ENCODE peak calls at places on chromosomes 3 and 15, in seven cellular contexts. B is nephron progenitor cell, T is lower lobe of right lung, S is AG08395, P is HCEC 1CT, M is NCI-H1092, I is GM19239. W is an unnamed sample.

GRCh38 chr3:9349321-9350117 is 13.3 kb upstream of the THUMPD3 start:
- DNase-seq in B (no peak), T (no peak), S (peak), P (peak), M (no peak), I (no peak), W (peak)

GRCh38 chr15:70538278-70538677 is 225.1 kb downstream of the UACA start:
- DNase-seq in B (no peak), T (no peak), S (no peak), P (no peak), M (no peak), I (no peak), W (no peak)

GRCh38 chr15:86555939-86556725 is 476.5 kb downstream of the AGBL1 start:
- DNase-seq in B (no peak), T (no peak), S (no peak), P (no peak), M (no peak), I (no peak), W (no peak)

GRCh38 chr3:71360694-71361093 is 222.8 kb downstream of the FOXP1 start:
- DNase-seq in B (no peak), T (no peak), S (no peak), P (no peak), M (no peak), I (peak), W (no peak)

GRCh38 chr3:10357592-10358308 is 36.8 kb upstream of the SEC13 start:
- DNase-seq in B (peak), T (peak), S (peak), P (peak), M (no peak), I (no peak), W (no peak)

GRCh38 chr3:35200056-35200455 is 439.3 kb upstream of the ARPP21 start:
- DNase-seq in B (no peak), T (no peak), S (no peak), P (no peak), M (no peak), I (no peak), W (no peak)

GRCh38 chr3:189041482-189042090 is 130.2 kb upstream of the TPRG1 start:
- DNase-seq in B (peak), T (no peak), S (no peak), P (peak), M (peak), I (peak), W (peak)

GRCh38 chr3:16741103-16741758 is 136.0 kb upstream of the DAZL start:
- DNase-seq in B (no peak), T (no peak), S (peak), P (peak), M (no peak), I (no peak), W (no peak)

GRCh38 chr3:173733029-173733652 is 335.6 kb downstream of the NLGN1 start:
- DNase-seq in B (no peak), T (no peak), S (peak), P (peak), M (no peak), I (no peak), W (no peak)

GRCh38 chr3:45462522-45463262 is 74.3 kb downstream of the LARS2 start:
- DNase-seq in B (no peak), T (no peak), S (peak), P (no peak), M (no peak), I (no peak), W (no peak)

GRCh38 chr15:82851331-82851850 is 42.0 kb downstream of the WHAMM start:
- DNase-seq in B (no peak), T (no peak), S (no peak), P (no peak), M (no peak), I (no peak), W (no peak)

GRCh38 chr15:51828621-51829359 is 663 bp upstream of the TMOD3 start:
- DNase-seq in B (no peak), T (peak), S (no peak), P (no peak), M (no peak), I (no peak), W (no peak)

GRCh38 chr15:29935296-29936020 is 113.2 kb upstream of the TJP1 start:
- DNase-seq in B (no peak), T (no peak), S (no peak), P (no peak), M (no peak), I (no peak), W (no peak)

GRCh38 chr3:170228093-170228766 is 6.0 kb downstream of the PRKCI start:
- DNase-seq in B (no peak), T (no peak), S (no peak), P (peak), M (no peak), I (no peak), W (no peak)

GRCh38 chr3:72820405-72820804 is 27.8 kb downstream of the SHQ1 start:
- DNase-seq in B (no peak), T (no peak), S (peak), P (peak), M (no peak), I (no peak), W (no peak)

GRCh38 chr3:178505832-178506231 is 30.4 kb upstream of the KCNMB2 start:
- DNase-seq in B (no peak), T (no peak), S (no peak), P (no peak), M (no peak), I (no peak), W (no peak)

GRCh38 chr3:134680796-134681526 is 30.1 kb upstream of the KY start:
- DNase-seq in B (no peak), T (no peak), S (no peak), P (no peak), M (no peak), I (no peak), W (no peak)

GRCh38 chr3:123414958-123415792 is 33.7 kb downstream of the ADCY5 start:
- DNase-seq in B (no peak), T (no peak), S (no peak), P (no peak), M (no peak), I (no peak), W (peak)

GRCh38 chr3:21543380-21544075 is 207.5 kb downstream of the ZNF385D start:
- DNase-seq in B (no peak), T (no peak), S (no peak), P (no peak), M (no peak), I (no peak), W (no peak)

GRCh38 chr15:64901914-64902313 is 9.8 kb upstream of the ANKDD1A start:
- DNase-seq in B (no peak), T (no peak), S (no peak), P (no peak), M (no peak), I (no peak), W (no peak)

GRCh38 chr15:72202801-72203506 is 5.4 kb upstream of the GRAMD2A start:
- DNase-seq in B (no peak), T (no peak), S (no peak), P (no peak), M (no peak), I (no peak), W (no peak)

GRCh38 chr3:158742861-158743260 is 10.6 kb upstream of the RARRES1 start:
- DNase-seq in B (no peak), T (no peak), S (peak), P (no peak), M (no peak), I (no peak), W (no peak)

GRCh38 chr3:100254168-100254777 is 6.5 kb upstream of the TBC1D23 start:
- DNase-seq in B (peak), T (peak), S (peak), P (peak), M (peak), I (peak), W (peak)

GRCh38 chr3:111859061-111859973 is at the start of gene PHLDB2:
- DNase-seq in B (peak), T (peak), S (peak), P (peak), M (peak), I (peak), W (peak)

GRCh38 chr15:85639752-85640381 is 154.9 kb downstream of the KLHL25 start:
- DNase-seq in B (no peak), T (no peak), S (peak), P (peak), M (no peak), I (no peak), W (no peak)

GRCh38 chr3:86792316-86792715 is 198.6 kb downstream of the VGLL3 start:
- DNase-seq in B (no peak), T (no peak), S (no peak), P (no peak), M (no peak), I (no peak), W (no peak)

GRCh38 chr3:194379651-194380050 is 10.1 kb upstream of the LRRC15 start:
- DNase-seq in B (no peak), T (no peak), S (no peak), P (no peak), M (peak), I (no peak), W (no peak)

GRCh38 chr3:129046037-129046731 is 14.4 kb upstream of the GP9 start:
- DNase-seq in B (no peak), T (no peak), S (no peak), P (no peak), M (no peak), I (no peak), W (no peak)

GRCh38 chr3:62131620-62132019 is 241.7 kb downstream of the FEZF2 start:
- DNase-seq in B (no peak), T (no peak), S (peak), P (no peak), M (no peak), I (no peak), W (peak)

GRCh38 chr3:40240921-40241320 is 68.6 kb upstream of the EIF1B start:
- DNase-seq in B (no peak), T (no peak), S (no peak), P (no peak), M (no peak), I (no peak), W (no peak)

GRCh38 chr3:57559526-57559925 is 3.5 kb downstream of the PDE12 start:
- DNase-seq in B (no peak), T (no peak), S (peak), P (peak), M (no peak), I (no peak), W (no peak)